ENCODE peak calls at places on chromosomes 11 and 22, in seven cellular contexts. X, U, E, I, J, Q and B are unnamed samples. For H3K4me1, the result is how much of the 10 kb centered on the place peaks cover.

GRCh38 chr22:17724241-17724640 is 50.0 kb downstream of the BID start:
- DNase-seq in X (no peak), Q (no peak), J (no peak), U (no peak), E (no peak), I (no peak), B (no peak)

GRCh38 chr22:24512043-24512442 is 16.9 kb downstream of the UPB1 start:
- DNase-seq in X (no peak), I (no peak), U (no peak), E (no peak), J (no peak), Q (no peak), B (no peak)

GRCh38 chr22:50505276-50505775 is 2.2 kb downstream of the LMF2 start:
- DNase-seq in J (no peak), Q (no peak), X (no peak), I (no peak), E (no peak), U (no peak), B (no peak)

GRCh38 chr11:1206391-1207271 is 16.2 kb upstream of the MUC5B start:
- DNase-seq in U (no peak), I (no peak), X (no peak), E (no peak), J (no peak), Q (no peak), B (peak)

GRCh38 chr11:125451400-125452124 is 44.5 kb downstream of the FEZ1 start:
- DNase-seq in X (peak), I (peak), E (no peak), J (no peak), Q (no peak), U (no peak), B (no peak)

GRCh38 chr22:27799334-27800249 is 2.0 kb downstream of the MN1 start:
- DNase-seq in Q (no peak), X (peak), J (peak), U (no peak), I (no peak), E (no peak), B (no peak)

GRCh38 chr11:45805305-45806071 is 539 bp downstream of the SLC35C1 start:
- DNase-seq in E (peak), U (no peak), J (peak), Q (no peak), I (peak), X (peak), B (peak)

GRCh38 chr11:128884703-128885338 is 6.3 kb upstream of the KCNJ5 start:
- DNase-seq in E (peak), I (peak), X (peak), Q (no peak), J (peak), U (no peak), B (no peak)

GRCh38 chr11:62721994-62722393 is 5.3 kb downstream of the HNRNPUL2 start:
- DNase-seq in X (peak), I (peak), E (no peak), Q (no peak), J (peak), U (no peak), B (no peak)

GRCh38 chr22:25199726-25200520 is at the start of gene CRYBB3:
- DNase-seq in Q (no peak), X (peak), J (no peak), E (no peak), I (no peak), U (no peak), B (no peak)

GRCh38 chr11:62497132-62497915 is 49.3 kb downstream of the AHNAK start:
- DNase-seq in E (no peak), J (peak), X (peak), Q (no peak), U (no peak), I (peak), B (no peak)

GRCh38 chr11:27514558-27514957 is 8.0 kb upstream of the LIN7C start:
- DNase-seq in U (peak), X (no peak), I (no peak), J (no peak), Q (no peak), E (no peak), B (no peak)

GRCh38 chr11:29773656-29774264 is 243.1 kb downstream of the KCNA4 start:
- DNase-seq in I (no peak), E (no peak), U (no peak), X (no peak), Q (no peak), J (no peak), B (no peak)

GRCh38 chr22:48448821-48449220 is 1378.9 kb downstream of the BRD1 start:
- DNase-seq in X (no peak), U (no peak), Q (no peak), I (no peak), E (no peak), J (no peak), B (no peak)

GRCh38 chr11:32062540-32062939 is 28.3 kb upstream of the RCN1 start:
- DNase-seq in X (no peak), E (no peak), J (no peak), Q (no peak), I (no peak), U (no peak), B (no peak)

GRCh38 chr22:43828711-43829447 is 16.8 kb upstream of the EFCAB6 start:
- DNase-seq in X (no peak), J (no peak), E (peak), I (peak), U (no peak), Q (peak), B (no peak)

GRCh38 chr11:61174275-61174674 is 13.0 kb upstream of the VPS37C start:
- DNase-seq in U (no peak), Q (no peak), J (no peak), E (no peak), X (no peak), I (no peak), B (peak)

GRCh38 chr22:29306175-29306829 is at the start of gene GAS2L1:
- DNase-seq in I (peak), E (peak), Q (no peak), U (no peak), J (peak), X (peak), B (peak)

GRCh38 chr11:105937331-105937730 is 84.7 kb downstream of the MSANTD4 start:
- DNase-seq in J (peak), I (no peak), E (no peak), Q (no peak), X (no peak), U (no peak), B (no peak)

GRCh38 chr22:48319321-48320047 is 1508.2 kb downstream of the BRD1 start:
- DNase-seq in E (no peak), Q (no peak), U (no peak), J (no peak), X (no peak), I (no peak), B (no peak)

GRCh38 chr11:541433-541885 is 4.1 kb downstream of the LRRC56 start:
- DNase-seq in Q (no peak), J (no peak), X (no peak), E (no peak), I (no peak), U (no peak), B (no peak)

GRCh38 chr11:102850973-102851745 is 7.8 kb upstream of the MMP3 start:
- DNase-seq in U (no peak), E (no peak), Q (peak), I (no peak), X (no peak), J (peak), B (no peak)

GRCh38 chr11:62652156-62653006 is 721 bp downstream of the INTS5 start:
- DNase-seq in Q (no peak), E (no peak), I (no peak), J (no peak), U (no peak), X (no peak), B (no peak)

GRCh38 chr11:126592496-126593410 is 237.3 kb downstream of the ST3GAL4 start:
- DNase-seq in U (no peak), Q (no peak), J (no peak), I (peak), E (no peak), X (peak), B (no peak)

DNA sequence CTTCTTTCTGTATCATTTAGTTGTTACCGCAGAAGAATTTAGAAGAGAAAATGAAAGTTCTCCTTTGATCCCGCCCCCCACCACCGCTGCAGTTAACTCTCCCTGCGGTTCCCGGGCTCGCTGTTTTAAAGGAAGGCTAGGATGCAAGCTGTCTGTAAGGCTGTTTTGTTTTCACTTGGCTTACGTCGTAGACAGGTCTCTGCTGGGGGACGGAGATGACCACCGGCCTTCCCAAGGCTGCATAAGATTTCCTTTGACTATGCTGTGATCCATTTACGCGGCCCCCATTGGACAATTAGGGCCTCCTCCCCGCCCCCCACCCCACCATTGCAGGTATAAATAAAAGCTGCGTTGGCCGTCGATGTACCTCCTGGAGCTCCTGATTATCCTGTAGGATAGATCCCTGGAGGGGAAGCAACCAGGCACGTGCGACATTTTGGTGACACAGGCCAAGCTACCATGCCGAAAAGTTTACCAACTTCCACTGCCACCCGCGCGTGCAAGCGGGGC is 1.4 kb upstream of the CPT1A start:
- DNase-seq in U (no peak), X (peak), E (no peak), Q (no peak), I (peak), J (no peak), B (no peak)
- H3K4me3 ChIP-seq in U (peak), X (no peak), E (no peak), Q (peak), I (peak), J (no peak), B (no peak)

DNA sequence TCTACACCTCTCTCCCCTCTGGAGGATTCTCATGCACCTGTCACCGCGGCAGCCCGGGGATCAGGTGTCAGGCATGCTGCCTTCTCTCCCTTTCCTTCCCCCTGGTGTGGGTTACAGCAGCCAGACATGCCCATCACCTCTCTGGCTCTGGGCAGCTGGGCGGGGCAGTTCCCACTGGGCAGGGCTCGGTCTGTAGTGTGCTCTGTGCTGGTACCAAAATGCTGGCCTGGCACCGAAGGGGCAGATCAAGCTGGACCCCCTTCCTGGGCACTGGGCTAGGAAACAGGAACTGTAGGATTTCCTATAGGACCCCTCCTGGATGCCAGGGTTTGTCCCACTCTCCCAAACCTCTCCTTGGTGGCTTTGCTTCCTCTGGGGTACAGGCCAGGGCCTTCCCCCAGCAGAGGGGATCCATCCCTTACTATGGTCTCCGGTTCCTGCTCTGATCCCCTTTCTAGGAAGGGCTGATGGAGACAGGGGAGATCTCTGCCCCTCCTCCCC is 821 bp downstream of the GAL3ST1 start:
- DNase-seq in Q (no peak), E (no peak), J (peak), U (no peak), I (peak), X (no peak), B (peak)
- H3K4me1 ChIP-seq in Q (under half), E (under half), J (under half), U (under half), I (under half), X (under half), B (under half)

GRCh38 chr11:18650859-18651557 is 16.9 kb upstream of the SPTY2D1 start:
- DNase-seq in X (peak), U (no peak), J (peak), Q (no peak), E (peak), I (peak), B (no peak)
- TF ChIP-seq CTCF in X (peak), U (peak), J (peak), Q (peak), E (peak), I (peak), B (peak)

GRCh38 chr11:18780896-18781295 is 10.7 kb downstream of the PTPN5 start:
- DNase-seq in I (no peak), J (no peak), Q (no peak), E (no peak), U (no peak), X (no peak), B (no peak)

GRCh38 chr11:18780329-18780728 is 11.3 kb downstream of the PTPN5 start:
- DNase-seq in Q (no peak), J (no peak), E (no peak), I (no peak), U (no peak), X (no peak), B (no peak)

GRCh38 chr11:18790820-18791174 is 801 bp downstream of the PTPN5 start:
- DNase-seq in X (no peak), I (no peak), E (no peak), U (no peak), J (no peak), Q (no peak), B (no peak)

GRCh38 chr11:18789942-18790341 is 1.7 kb downstream of the PTPN5 start:
- DNase-seq in U (no peak), J (no peak), E (no peak), Q (no peak), X (no peak), I (no peak), B (no peak)

GRCh38 chr11:18785416-18785815 is 6.2 kb downstream of the PTPN5 start:
- DNase-seq in X (no peak), E (no peak), J (no peak), Q (no peak), I (no peak), U (no peak), B (no peak)
- H3K4me3 ChIP-seq in X (no peak), E (no peak), J (no peak), Q (no peak), I (no peak), U (no peak), B (no peak)